ENCODE peak calls at places on chromosomes 13 and 19, in four cellular contexts. J is GM12878, B is K562, I is HepG2. W is an unnamed sample.

GRCh38 chr13:24035411-24035810 is 125.1 kb upstream of the SPATA13 start:
- DNase-seq in B (no peak), I (no peak), J (no peak), W (no peak)

GRCh38 chr13:110121312-110122083 is 185.5 kb downstream of the COL4A1 start:
- DNase-seq in J (peak), I (no peak), B (no peak), W (no peak)

GRCh38 chr13:113849981-113850721 is 13.7 kb downstream of the GAS6 start:
- DNase-seq in B (no peak), J (no peak), I (no peak), W (no peak)

GRCh38 chr19:36046443-36047050 is 7.5 kb downstream of the THAP8 start:
- DNase-seq in I (no peak), J (no peak), B (no peak), W (no peak)

GRCh38 chr19:1577929-1578618 is 9.9 kb upstream of the MEX3D start:
- DNase-seq in B (no peak), J (no peak), I (no peak), W (no peak)

GRCh38 chr19:16566161-16566560 is 6.1 kb downstream of the SLC35E1 start:
- DNase-seq in B (no peak), J (no peak), I (no peak), W (no peak)

GRCh38 chr19:13553880-13554400 is 47.7 kb upstream of the CACNA1A start:
- DNase-seq in J (no peak), B (no peak), I (no peak), W (no peak)

GRCh38 chr13:78102121-78102677 is 183.6 kb upstream of the EDNRB start:
- DNase-seq in I (no peak), B (no peak), J (peak), W (no peak)

GRCh38 chr13:109949395-109949794 is 163.0 kb upstream of the IRS2 start:
- DNase-seq in I (no peak), B (no peak), J (no peak), W (no peak)

GRCh38 chr13:32135655-32136054 is 104.1 kb downstream of the FRY start:
- DNase-seq in J (no peak), I (no peak), B (no peak), W (no peak)

GRCh38 chr19:8517551-8518442 is 3.8 kb upstream of the ZNF414 start:
- DNase-seq in B (no peak), J (no peak), I (no peak), W (no peak)

GRCh38 chr13:31056650-31057275 is 104.9 kb downstream of the HSPH1 start:
- DNase-seq in B (no peak), I (no peak), J (no peak), W (no peak)

DNA sequence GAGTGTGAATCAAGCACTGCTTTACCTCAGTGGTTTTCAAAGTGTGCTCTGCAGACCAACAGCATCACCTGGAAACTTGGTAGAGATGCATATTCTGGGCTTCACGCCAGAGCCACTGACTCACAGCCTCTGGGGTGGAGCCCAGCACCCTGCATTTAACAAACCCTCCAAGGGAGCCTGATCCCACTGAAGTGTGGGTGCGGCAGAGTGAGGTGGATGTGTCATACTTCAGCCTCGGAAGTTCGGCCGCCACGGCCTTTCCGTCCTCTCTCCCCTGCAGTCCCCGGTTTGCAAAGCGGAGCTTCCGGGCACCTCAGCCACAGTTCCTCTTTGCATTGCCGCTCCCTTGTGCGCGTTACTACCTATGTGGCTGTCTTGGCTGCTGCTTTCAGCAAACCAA is 33.3 kb upstream of the MICU2 start:
- DNase-seq in B (peak), I (peak), J (no peak), W (no peak)
- TF ChIP-seq TARDBP in B (no peak), I (no peak), J (no peak), W (no peak)

DNA sequence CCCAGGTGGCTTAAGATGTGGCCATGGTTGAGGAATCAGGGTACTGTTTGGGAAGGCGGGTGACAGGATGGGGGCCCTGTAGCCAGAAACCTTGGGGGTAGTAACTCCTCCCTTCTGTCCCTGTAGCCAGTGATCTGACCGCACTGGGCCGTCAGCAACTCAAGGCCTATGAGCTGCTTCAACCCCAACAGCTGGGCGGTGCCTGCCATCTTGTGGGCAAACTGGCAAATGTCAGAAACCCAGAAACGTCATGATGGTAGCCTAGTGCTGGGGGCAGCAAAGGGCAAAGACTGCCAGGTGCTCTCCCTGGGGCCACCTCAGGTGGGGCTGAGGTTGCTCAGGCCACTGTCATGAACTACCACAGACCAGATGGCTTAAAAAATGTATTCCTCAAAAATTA is 3.5 kb downstream of the COPE start:
- DNase-seq in I (peak), B (no peak), J (no peak), W (no peak)
- TF ChIP-seq TARDBP in I (no peak), B (no peak), J (no peak), W (no peak)

GRCh38 chr19:10858204-10858828 is 10.1 kb downstream of the C19orf38 start:
- DNase-seq in J (no peak), I (no peak), B (peak), W (peak)
- TF ChIP-seq TARDBP in J (no peak), I (no peak), B (no peak), W (no peak)

GRCh38 chr13:83881917-83882625 is at the start of gene SLITRK1:
- DNase-seq in B (no peak), J (peak), I (no peak), W (peak)
- TF ChIP-seq TARDBP in B (no peak), J (no peak), I (no peak), W (no peak)

GRCh38 chr19:44626067-44626624 is 12.8 kb downstream of the IGSF23 start:
- DNase-seq in B (no peak), J (no peak), I (peak), W (no peak)
- TF ChIP-seq TARDBP in B (no peak), J (no peak), I (no peak), W (no peak)

DNA sequence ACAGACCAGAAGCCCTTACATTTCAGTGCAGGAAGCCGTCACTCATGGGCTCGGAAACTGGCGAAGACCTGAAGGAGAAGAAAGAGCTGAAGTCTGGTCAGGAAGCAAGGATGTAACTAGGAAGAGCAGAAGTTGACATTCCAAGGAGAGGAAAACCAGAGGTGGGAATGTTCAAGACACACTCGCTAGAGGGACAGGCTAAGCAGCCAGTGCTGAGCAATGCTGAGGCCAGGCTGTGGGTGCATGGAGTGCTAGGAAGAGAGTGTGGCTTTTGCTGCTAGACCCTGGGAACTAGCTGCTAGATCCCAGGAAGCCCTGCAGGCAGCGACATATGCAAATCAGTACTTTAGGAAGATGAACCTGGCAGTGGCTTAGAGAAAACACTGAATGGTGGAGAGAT is 12.1 kb upstream of the URAD start:
- DNase-seq in B (no peak), J (no peak), I (no peak), W (no peak)
- TF ChIP-seq TARDBP in B (no peak), J (no peak), I (no peak), W (no peak)

GRCh38 chr13:74511523-74511922 is 377.3 kb upstream of the KLF12 start:
- DNase-seq in B (no peak), I (no peak), J (no peak), W (no peak)
- TF ChIP-seq TARDBP in B (no peak), I (no peak), J (no peak), W (no peak)

GRCh38 chr13:42999491-42999890 is 7.5 kb upstream of the EPSTI1 start:
- DNase-seq in I (no peak), J (no peak), B (no peak), W (no peak)

GRCh38 chr13:42992585-42993122 is 613 bp upstream of the EPSTI1 start:
- DNase-seq in B (no peak), J (no peak), I (no peak), W (no peak)

GRCh38 chr13:42994878-42995277 is 2.8 kb upstream of the EPSTI1 start:
- DNase-seq in B (no peak), J (no peak), I (no peak), W (no peak)

GRCh38 chr13:42997381-42997780 is 5.3 kb upstream of the EPSTI1 start:
- DNase-seq in I (no peak), B (no peak), J (no peak), W (no peak)

GRCh38 chr13:42996584-42996983 is 4.5 kb upstream of the EPSTI1 start:
- DNase-seq in J (no peak), I (peak), B (no peak), W (no peak)
- TF ChIP-seq TARDBP in J (no peak), I (no peak), B (no peak), W (no peak)

DNA sequence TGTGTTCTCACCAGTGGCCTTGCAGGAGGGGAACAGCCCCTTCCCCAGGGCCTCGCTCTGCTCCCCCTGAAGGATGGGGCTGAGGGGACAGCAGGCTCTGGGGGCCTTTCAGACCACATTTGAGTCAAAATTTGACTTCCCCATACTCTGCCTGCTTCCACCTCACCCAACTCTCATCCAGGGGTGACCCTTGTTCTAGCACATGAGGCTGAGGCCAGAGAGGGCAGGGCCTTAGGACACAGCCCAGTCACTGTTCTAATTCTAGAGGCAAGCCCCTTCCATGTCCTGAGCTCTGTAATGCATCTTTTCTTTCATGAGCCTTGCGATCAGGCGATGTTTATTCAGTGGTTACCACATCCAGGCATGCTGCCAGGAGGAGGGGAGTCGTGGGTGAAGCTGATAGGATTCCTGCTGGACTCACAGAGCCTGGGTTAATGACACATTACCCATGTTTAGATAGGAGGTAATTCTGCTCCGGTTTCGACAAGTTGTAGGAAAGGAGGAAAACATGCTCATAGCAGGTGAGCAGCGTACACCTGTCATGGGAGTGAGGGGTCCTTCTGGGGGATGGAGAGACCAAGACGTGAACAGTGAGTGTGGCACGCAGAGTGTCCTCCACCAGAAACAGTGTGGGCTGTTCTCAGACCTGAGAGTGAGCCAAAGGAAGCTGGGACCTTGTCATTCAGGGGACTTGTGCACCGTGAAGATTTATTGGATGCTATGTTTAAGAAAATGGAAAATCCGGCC is 9.3 kb downstream of the RPS9 start:
- DNase-seq in I (peak), J (no peak), B (peak), W (peak)
- TF ChIP-seq TARDBP in I (peak), J (no peak), B (peak), W (no peak)

DNA sequence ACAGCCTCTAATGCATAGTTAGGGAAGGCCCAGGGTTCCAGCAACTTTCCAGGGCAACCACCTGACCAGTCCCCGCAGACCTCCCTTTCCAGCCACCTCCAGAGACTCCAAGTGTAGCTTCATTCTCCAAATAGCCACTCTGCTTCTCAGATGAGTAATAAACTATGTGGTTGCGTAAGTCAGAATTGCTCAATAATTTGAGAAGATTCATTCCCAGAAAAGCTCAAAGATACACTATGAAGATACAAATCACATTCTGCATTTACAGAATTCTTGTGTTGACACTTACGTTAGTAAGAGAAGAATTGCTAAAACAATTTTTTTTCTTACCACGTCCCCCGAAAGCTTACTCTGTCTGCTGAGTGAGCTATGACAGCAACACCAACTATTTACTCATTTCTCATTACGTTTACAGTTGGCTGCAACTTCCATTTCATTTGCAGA is 8.2 kb upstream of the LATS2 start:
- DNase-seq in J (no peak), I (peak), B (no peak), W (no peak)
- TF ChIP-seq TARDBP in J (no peak), I (no peak), B (no peak), W (no peak)

W was measured in HEK293T.